ENCODE peak calls at places on chromosomes 7 and 10, in four cellular contexts. One of them, this sample, is unnamed.
A peak's percentile ranks its signal among the peaks of the same experiment; 100 is the strongest.

GRCh38 chr10:10831085-10831484 is 186.6 kb upstream of the CELF2 start:
- DNase-seq in cardiac fibroblast: peak; percentile 97
- DNase-seq in uterus: peak; percentile 32
- DNase-seq in endothelial cell: no peak
- DNase-seq in this sample: peak; percentile 37

GRCh38 chr10:77350711-77351119 is 286.9 kb downstream of the KCNMA1 start:
- DNase-seq in cardiac fibroblast: peak; percentile 99
- DNase-seq in uterus: peak; percentile 59
- DNase-seq in endothelial cell: no peak
- DNase-seq in this sample: peak; percentile 43

GRCh38 chr10:69181433-69181832 is 1.4 kb downstream of the SUPV3L1 start:
- DNase-seq in cardiac fibroblast: no peak
- DNase-seq in uterus: no peak
- DNase-seq in endothelial cell: no peak
- DNase-seq in this sample: no peak

GRCh38 chr10:116653885-116654284 is 33.1 kb downstream of the PNLIPRP2 start:
- DNase-seq in cardiac fibroblast: peak; percentile 6
- DNase-seq in uterus: no peak
- DNase-seq in endothelial cell: no peak
- DNase-seq in this sample: no peak

GRCh38 chr7:100221767-100222444 is 2.2 kb downstream of the PVRIG start:
- DNase-seq in cardiac fibroblast: no peak
- DNase-seq in uterus: no peak
- DNase-seq in endothelial cell: no peak
- DNase-seq in this sample: no peak

GRCh38 chr10:132257271-132257670 is 50.5 kb downstream of the STK32C start:
- DNase-seq in cardiac fibroblast: peak; percentile 28
- DNase-seq in uterus: no peak
- DNase-seq in endothelial cell: no peak
- DNase-seq in this sample: no peak

GRCh38 chr7:78924581-78924980 is 528.9 kb downstream of the MAGI2 start:
- DNase-seq in cardiac fibroblast: peak; percentile 52
- DNase-seq in uterus: no peak
- DNase-seq in endothelial cell: peak; percentile 4
- DNase-seq in this sample: no peak

GRCh38 chr7:83469076-83469475 is 179.9 kb downstream of the SEMA3E start:
- DNase-seq in cardiac fibroblast: peak; percentile 24
- DNase-seq in uterus: no peak
- DNase-seq in endothelial cell: no peak
- DNase-seq in this sample: no peak

GRCh38 chr10:118566911-118567310 is 28.5 kb downstream of the PRLHR start:
- DNase-seq in cardiac fibroblast: no peak
- DNase-seq in uterus: no peak
- DNase-seq in endothelial cell: no peak
- DNase-seq in this sample: no peak

GRCh38 chr10:85317827-85318226 is 989.4 kb downstream of the CCSER2 start:
- DNase-seq in cardiac fibroblast: no peak
- DNase-seq in uterus: no peak
- DNase-seq in endothelial cell: no peak
- DNase-seq in this sample: no peak

GRCh38 chr10:114408112-114408967 is 4.0 kb upstream of the AFAP1L2 start:
- DNase-seq in cardiac fibroblast: no peak
- DNase-seq in uterus: no peak
- DNase-seq in endothelial cell: no peak
- DNase-seq in this sample: no peak

GRCh38 chr7:91659096-91659495 is 221.4 kb downstream of the MTERF1 start:
- DNase-seq in cardiac fibroblast: no peak
- DNase-seq in uterus: no peak
- DNase-seq in endothelial cell: no peak
- DNase-seq in this sample: no peak

DNA sequence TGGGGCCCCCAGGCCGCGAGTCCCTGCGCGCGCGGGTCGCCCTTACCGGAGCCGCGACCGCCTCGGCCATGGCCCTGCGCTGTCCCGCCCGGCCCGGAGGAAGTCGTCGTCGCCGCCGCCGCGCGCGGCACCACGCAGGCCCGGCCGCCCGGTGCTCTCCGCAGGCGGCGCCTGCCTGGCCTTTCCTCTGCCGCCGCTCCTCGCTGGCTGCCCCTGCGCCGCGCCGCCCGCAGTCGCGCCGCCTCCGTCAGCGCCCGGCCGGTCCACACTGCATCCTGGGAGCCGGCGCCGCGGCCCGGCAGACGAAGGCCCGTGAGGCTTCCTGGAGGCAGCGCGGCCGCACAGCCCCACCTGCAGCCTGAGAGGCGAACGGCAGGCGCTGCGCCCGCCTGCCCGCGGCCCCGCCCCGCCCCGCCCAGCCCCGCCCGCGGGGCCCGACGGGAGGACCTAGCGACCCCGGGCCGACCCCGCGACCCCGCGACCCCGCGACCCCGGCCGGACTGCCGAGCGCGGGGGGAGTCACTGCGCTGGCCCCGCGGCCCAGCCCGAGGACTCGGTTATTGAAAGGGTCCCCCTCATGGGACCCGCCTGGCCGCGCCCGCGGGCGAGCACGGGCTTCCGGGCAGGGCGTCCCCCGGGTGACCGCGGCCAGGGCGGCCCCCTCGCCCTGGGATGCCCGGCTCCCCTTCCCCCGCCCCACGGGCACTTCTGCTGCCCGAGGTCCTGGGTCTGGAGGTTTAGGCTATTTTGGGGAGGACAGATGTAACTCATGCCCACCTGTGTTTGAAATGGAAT is at the start of gene ZNF746:
- DNase-seq in cardiac fibroblast: peak; percentile 81
- DNase-seq in uterus: peak; percentile 77
- DNase-seq in endothelial cell: peak; percentile 84
- DNase-seq in this sample: no peak
- TF ChIP-seq CTCF in cardiac fibroblast: peak; percentile 40
- TF ChIP-seq CTCF in uterus: no peak
- TF ChIP-seq CTCF in endothelial cell: peak; percentile 31
- TF ChIP-seq CTCF in this sample: no peak

GRCh38 chr10:128295003-128295402 is 168.8 kb upstream of the MKI67 start:
- DNase-seq in cardiac fibroblast: no peak
- DNase-seq in uterus: no peak
- DNase-seq in endothelial cell: no peak
- DNase-seq in this sample: no peak
- TF ChIP-seq CTCF in cardiac fibroblast: no peak
- TF ChIP-seq CTCF in uterus: no peak
- TF ChIP-seq CTCF in endothelial cell: no peak
- TF ChIP-seq CTCF in this sample: no peak

GRCh38 chr10:110210663-110211454 is 3.5 kb downstream of the MXI1 start:
- DNase-seq in cardiac fibroblast: peak; percentile 99
- DNase-seq in uterus: peak; percentile 98
- DNase-seq in endothelial cell: peak; percentile 95
- DNase-seq in this sample: peak; percentile 89
- TF ChIP-seq CTCF in cardiac fibroblast: no peak
- TF ChIP-seq CTCF in uterus: no peak
- TF ChIP-seq CTCF in endothelial cell: no peak
- TF ChIP-seq CTCF in this sample: no peak

GRCh38 chr10:88115968-88116367 is 252.5 kb downstream of the PTEN start:
- DNase-seq in cardiac fibroblast: peak; percentile 54
- DNase-seq in uterus: no peak
- DNase-seq in endothelial cell: no peak
- DNase-seq in this sample: no peak

GRCh38 chr10:88113657-88114272 is 250.3 kb downstream of the PTEN start:
- DNase-seq in cardiac fibroblast: no peak
- DNase-seq in uterus: no peak
- DNase-seq in endothelial cell: no peak
- DNase-seq in this sample: no peak

GRCh38 chr10:88113232-88113631 is 249.8 kb downstream of the PTEN start:
- DNase-seq in cardiac fibroblast: peak; percentile 74
- DNase-seq in uterus: no peak
- DNase-seq in endothelial cell: no peak
- DNase-seq in this sample: no peak

GRCh38 chr10:88115406-88115805 is 252.0 kb downstream of the PTEN start:
- DNase-seq in cardiac fibroblast: no peak
- DNase-seq in uterus: no peak
- DNase-seq in endothelial cell: no peak
- DNase-seq in this sample: no peak

GRCh38 chr10:88114368-88114767 is 250.9 kb downstream of the PTEN start:
- DNase-seq in cardiac fibroblast: peak; percentile 54
- DNase-seq in uterus: peak; percentile 19
- DNase-seq in endothelial cell: peak; percentile 26
- DNase-seq in this sample: no peak
- TF ChIP-seq CTCF in cardiac fibroblast: peak; percentile 57
- TF ChIP-seq CTCF in uterus: peak; percentile 8
- TF ChIP-seq CTCF in endothelial cell: peak; percentile 40
- TF ChIP-seq CTCF in this sample: no peak

GRCh38 chr10:50393784-50394183 is 142.5 kb upstream of the ASAH2 start:
- DNase-seq in cardiac fibroblast: peak; percentile 68
- DNase-seq in uterus: no peak
- DNase-seq in endothelial cell: no peak
- DNase-seq in this sample: no peak
- TF ChIP-seq CTCF in cardiac fibroblast: no peak
- TF ChIP-seq CTCF in uterus: no peak
- TF ChIP-seq CTCF in endothelial cell: no peak
- TF ChIP-seq CTCF in this sample: no peak

DNA sequence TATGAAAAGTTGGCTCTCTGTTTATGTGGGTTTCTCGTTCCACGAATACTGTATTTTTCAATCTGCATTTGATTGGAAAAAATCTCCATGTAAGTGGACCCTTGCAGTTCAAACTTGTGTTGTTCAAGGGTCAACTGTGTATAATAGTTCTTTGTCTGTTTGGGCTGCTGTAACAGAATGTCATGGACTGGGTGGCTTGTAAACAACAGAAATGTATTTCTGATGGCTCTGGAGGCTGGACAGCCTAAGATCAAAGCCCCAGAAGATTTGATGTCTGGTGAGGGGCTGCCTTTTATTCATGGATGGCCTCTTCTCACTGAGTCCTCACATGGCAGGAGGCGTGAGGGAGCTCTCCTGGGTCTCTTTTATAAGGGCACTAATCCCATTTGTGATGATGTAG is 36.2 kb downstream of the INPP5F start:
- DNase-seq in cardiac fibroblast: no peak
- DNase-seq in uterus: no peak
- DNase-seq in endothelial cell: no peak
- DNase-seq in this sample: no peak
- TF ChIP-seq CTCF in cardiac fibroblast: no peak
- TF ChIP-seq CTCF in uterus: no peak
- TF ChIP-seq CTCF in endothelial cell: no peak
- TF ChIP-seq CTCF in this sample: no peak

GRCh38 chr10:51786016-51786683 is 86.8 kb upstream of the CSTF2T start:
- DNase-seq in cardiac fibroblast: peak; percentile 25
- DNase-seq in uterus: no peak
- DNase-seq in endothelial cell: no peak
- DNase-seq in this sample: no peak
- TF ChIP-seq CTCF in cardiac fibroblast: peak; percentile 7
- TF ChIP-seq CTCF in uterus: no peak
- TF ChIP-seq CTCF in endothelial cell: no peak
- TF ChIP-seq CTCF in this sample: no peak

This sample was measured in omental fat pad.